ENCODE peak calls at places on chromosomes 13 and 19, in ten cellular contexts. R is OCI-LY7, I is ovary, L is right atrium auricular region, A is mammary epithelial cell, Z is left ventricle myocardium inferior, U is fibroblast of lung, B is coronary artery, V is uterus, K is WERI-Rb-1. Y is an unnamed sample.

GRCh38 chr19:49592486-49593232 is 1.7 kb downstream of the PRR12 start:
- DNase-seq in I (no peak), R (peak), L (no peak), A (peak), Z (no peak), U (no peak), V (no peak), B (no peak), K (no peak), Y (peak)

GRCh38 chr19:43934055-43934984 is 762 bp downstream of the ZNF45 start:
- DNase-seq in L (no peak), K (no peak), A (peak), I (no peak), Z (no peak), U (peak), R (no peak), V (no peak), B (no peak), Y (peak)

GRCh38 chr13:45490068-45490467 is 25.3 kb downstream of the COG3 start:
- DNase-seq in U (no peak), I (no peak), R (peak), V (no peak), L (no peak), Z (no peak), A (no peak), B (no peak), K (no peak), Y (no peak)

GRCh38 chr13:80245162-80245733 is 95.7 kb downstream of the SPRY2 start:
- DNase-seq in L (no peak), I (no peak), A (no peak), R (no peak), Z (no peak), U (no peak), V (no peak), K (no peak), B (no peak), Y (no peak)

GRCh38 chr19:48560095-48560530 is 8.1 kb downstream of the SULT2B1 start:
- DNase-seq in A (no peak), V (no peak), I (no peak), R (peak), L (no peak), K (no peak), B (no peak), Z (no peak), U (no peak), Y (no peak)

GRCh38 chr13:63198076-63198475 is 1782.4 kb upstream of the PCDH20 start:
- DNase-seq in A (no peak), U (peak), B (no peak), I (no peak), V (no peak), K (no peak), Z (no peak), L (no peak), R (no peak), Y (no peak)

GRCh38 chr13:44437356-44438233 is 64.0 kb downstream of the SERP2 start:
- DNase-seq in Z (no peak), L (no peak), K (no peak), R (peak), U (peak), I (no peak), V (no peak), B (no peak), A (peak), Y (no peak)

GRCh38 chr19:46896076-46896794 is 35.4 kb downstream of the ARHGAP35 start:
- DNase-seq in K (peak), B (no peak), U (no peak), Z (no peak), R (peak), I (no peak), A (no peak), V (no peak), L (no peak), Y (no peak)

GRCh38 chr13:112670118-112670517 is 19.7 kb upstream of the ATP11A start:
- DNase-seq in K (no peak), A (no peak), I (no peak), L (no peak), Z (no peak), V (no peak), U (no peak), B (no peak), R (no peak), Y (no peak)

GRCh38 chr13:46572758-46573384 is 19.9 kb downstream of the LRCH1 start:
- DNase-seq in V (no peak), B (no peak), I (no peak), L (no peak), A (no peak), U (no peak), K (peak), R (peak), Z (no peak), Y (no peak)

GRCh38 chr19:48230555-48231129 is 25.1 kb downstream of the CARD8 start:
- DNase-seq in R (no peak), I (no peak), L (no peak), B (no peak), Z (no peak), U (no peak), V (no peak), K (no peak), A (no peak), Y (no peak)

GRCh38 chr19:17285415-17286135 is 3.9 kb downstream of the ANKLE1 start:
- DNase-seq in V (no peak), B (no peak), A (no peak), Z (no peak), L (no peak), U (no peak), R (no peak), I (no peak), K (no peak), Y (no peak)

GRCh38 chr19:55669418-55670279 is 5.4 kb upstream of the EPN1 start:
- DNase-seq in B (no peak), A (no peak), U (no peak), L (no peak), R (no peak), K (no peak), V (no peak), Z (no peak), I (no peak), Y (no peak)

GRCh38 chr13:113456116-113456702 is 2.9 kb upstream of the ADPRHL1 start:
- DNase-seq in A (no peak), V (no peak), U (no peak), R (no peak), K (peak), L (no peak), B (no peak), Z (no peak), I (no peak), Y (no peak)

GRCh38 chr13:24038846-24039330 is 121.6 kb upstream of the SPATA13 start:
- DNase-seq in Z (no peak), V (no peak), U (peak), R (no peak), K (no peak), L (no peak), I (no peak), A (peak), B (no peak), Y (no peak)

GRCh38 chr13:75788494-75788991 is 152.4 kb downstream of the LMO7 start:
- DNase-seq in R (no peak), A (peak), U (peak), K (no peak), I (no peak), Z (no peak), V (no peak), B (no peak), L (no peak), Y (no peak)

GRCh38 chr13:24172071-24172470 is 11.6 kb downstream of the SPATA13 start:
- DNase-seq in A (no peak), V (no peak), R (no peak), Z (no peak), K (no peak), L (no peak), I (no peak), B (no peak), U (no peak), Y (no peak)

GRCh38 chr19:1555802-1556638 is 12.1 kb downstream of the MEX3D start:
- DNase-seq in U (no peak), V (no peak), Z (no peak), L (no peak), K (no peak), R (no peak), B (no peak), A (no peak), I (no peak), Y (no peak)

GRCh38 chr13:46463719-46464118 is 76.7 kb upstream of the RUBCNL start:
- DNase-seq in B (no peak), K (no peak), Z (no peak), U (no peak), V (no peak), I (no peak), A (no peak), L (no peak), R (no peak), Y (no peak)

GRCh38 chr13:93425411-93425810 is 198.8 kb downstream of the GPC6 start:
- DNase-seq in U (no peak), V (no peak), A (no peak), R (no peak), Z (no peak), L (no peak), B (no peak), K (peak), I (no peak), Y (no peak)

GRCh38 chr19:3500429-3501101 is at the start of gene DOHH:
- DNase-seq in K (peak), U (peak), Z (peak), B (peak), I (peak), L (peak), A (peak), V (peak), R (peak), Y (peak)

GRCh38 chr13:59364508-59365187 is 799.1 kb downstream of the DIAPH3 start:
- DNase-seq in I (no peak), L (no peak), V (no peak), Z (no peak), R (no peak), B (no peak), K (no peak), A (no peak), U (no peak), Y (no peak)

GRCh38 chr19:40585677-40586422 is 9.2 kb downstream of the SHKBP1 start:
- DNase-seq in I (no peak), K (no peak), A (peak), B (no peak), L (no peak), Z (no peak), R (no peak), U (peak), V (no peak), Y (no peak)

GRCh38 chr19:57978586-57979289 is 4.4 kb upstream of the C19orf18 start:
- DNase-seq in I (no peak), B (no peak), V (no peak), K (no peak), R (no peak), A (no peak), U (peak), Z (no peak), L (no peak), Y (no peak)

GRCh38 chr19:42345191-42345812 is 19.9 kb downstream of the MEGF8 start:
- DNase-seq in L (no peak), U (no peak), R (no peak), I (no peak), K (no peak), Z (no peak), B (no peak), V (no peak), A (no peak), Y (no peak)

GRCh38 chr13:49353908-49354307 is 90.0 kb downstream of the CAB39L start:
- DNase-seq in L (no peak), Z (no peak), R (no peak), B (no peak), I (no peak), U (no peak), K (no peak), A (no peak), V (no peak), Y (no peak)

GRCh38 chr13:78160793-78161192 is 242.2 kb upstream of the EDNRB start:
- DNase-seq in V (no peak), I (no peak), K (no peak), B (no peak), U (peak), A (peak), Z (no peak), L (no peak), R (no peak), Y (no peak)

GRCh38 chr19:388691-389090 is 20.3 kb downstream of the C2CD4C start:
- DNase-seq in L (no peak), R (no peak), K (no peak), I (no peak), U (no peak), Z (no peak), A (no peak), V (no peak), B (no peak), Y (no peak)

GRCh38 chr13:73622375-73622774 is 511.8 kb downstream of the KLF12 start:
- DNase-seq in L (no peak), I (no peak), Z (no peak), R (no peak), V (no peak), A (no peak), U (no peak), B (no peak), K (no peak), Y (no peak)

GRCh38 chr13:39603424-39603947 is 493 bp upstream of the LHFPL6 start:
- DNase-seq in K (peak), A (no peak), V (peak), R (no peak), L (no peak), Z (no peak), I (peak), U (peak), B (no peak), Y (no peak)

GRCh38 chr19:40219721-40220276 is 1.6 kb upstream of the TTC9B start:
- DNase-seq in L (no peak), U (peak), R (no peak), V (peak), I (no peak), K (no peak), Z (no peak), B (no peak), A (peak), Y (peak)

GRCh38 chr13:24709186-24709913 is 29.1 kb downstream of the ATP12A start:
- DNase-seq in L (no peak), B (no peak), V (no peak), U (no peak), R (no peak), Z (no peak), I (no peak), K (no peak), A (no peak), Y (no peak)

GRCh38 chr13:67390462-67391093 is 160.4 kb upstream of the PCDH9 start:
- DNase-seq in A (no peak), K (no peak), R (no peak), U (peak), I (no peak), Z (no peak), V (no peak), L (no peak), B (no peak), Y (peak)

GRCh38 chr19:12047868-12048267 is 4.9 kb downstream of the ZNF878 start:
- DNase-seq in Z (no peak), L (no peak), V (no peak), K (no peak), B (no peak), U (no peak), I (no peak), A (no peak), R (no peak), Y (no peak)

GRCh38 chr13:78785764-78786163 is 126.8 kb upstream of the OBI1 start:
- DNase-seq in Z (no peak), I (no peak), R (no peak), V (no peak), B (no peak), U (no peak), L (no peak), K (no peak), A (no peak), Y (no peak)

GRCh38 chr19:35105411-35106290 is 10.0 kb upstream of the FXYD3 start:
- DNase-seq in A (no peak), B (no peak), Z (no peak), R (no peak), V (no peak), K (no peak), I (no peak), L (no peak), U (no peak), Y (no peak)

GRCh38 chr13:94993608-94994007 is 281.3 kb upstream of the SOX21 start:
- DNase-seq in R (no peak), K (no peak), I (no peak), Z (no peak), V (no peak), U (peak), A (no peak), L (no peak), B (no peak), Y (no peak)

GRCh38 chr13:24644051-24644450 is 36.2 kb upstream of the ATP12A start:
- DNase-seq in Z (no peak), V (no peak), I (no peak), B (no peak), R (no peak), L (no peak), A (no peak), U (peak), K (no peak), Y (no peak)

GRCh38 chr19:52748336-52748950 is 13.6 kb upstream of the ZNF611 start:
- DNase-seq in U (peak), V (peak), A (peak), L (peak), I (no peak), B (no peak), R (peak), Z (no peak), K (no peak), Y (peak)
- TF ChIP-seq CTCF in U (peak), V (peak), A (peak), L (peak), I (no peak), B (peak), R (peak), Z (peak), K (no peak), Y (no peak)

GRCh38 chr13:37097008-37097579 is 8.4 kb downstream of the CSNK1A1L start:
- DNase-seq in Z (no peak), B (no peak), K (no peak), U (peak), L (no peak), V (no peak), A (no peak), R (no peak), I (no peak), Y (no peak)
- H3K27ac ChIP-seq in Z (no peak), B (no peak), K (no peak), U (no peak), L (no peak), V (no peak), A (no peak), R (no peak), I (no peak), Y (no peak)

DNA sequence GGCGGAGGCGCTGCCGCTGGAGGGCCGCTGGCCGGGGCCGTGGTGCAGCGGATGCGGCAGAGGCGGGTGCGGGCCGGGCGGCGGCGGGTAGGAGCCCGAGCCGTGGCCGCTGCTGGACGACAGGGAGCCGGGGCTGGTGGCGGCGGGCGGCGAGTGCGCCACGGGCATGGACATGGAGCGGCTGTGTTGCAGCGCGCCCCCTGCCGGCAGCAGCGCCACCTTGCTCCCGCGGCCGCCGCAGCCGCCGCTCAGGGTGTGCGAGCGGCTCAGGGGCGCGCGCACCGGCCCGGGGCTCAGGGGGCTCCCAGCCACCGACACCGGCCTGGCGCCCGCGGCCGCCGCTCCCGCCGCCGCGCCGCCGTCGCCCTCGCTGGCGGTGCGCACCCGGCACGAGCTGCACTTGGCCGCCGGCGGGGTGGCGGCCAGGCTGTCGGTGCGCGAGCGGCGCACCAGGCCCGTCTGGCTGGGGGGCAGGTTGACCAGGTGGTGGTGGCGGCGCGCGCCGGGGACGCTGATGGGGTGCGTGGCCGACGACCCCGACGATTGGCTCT is 1.7 kb downstream of the IRS2 start:
- DNase-seq in R (no peak), A (peak), L (no peak), U (peak), B (no peak), I (peak), K (peak), V (peak), Z (peak), Y (no peak)
- TF ChIP-seq CTCF in R (no peak), A (peak), L (peak), U (peak), B (peak), I (peak), K (peak), V (peak), Z (peak), Y (peak)

GRCh38 chr19:8209965-8210659 is 942 bp downstream of the CERS4 start:
- DNase-seq in L (no peak), R (no peak), A (no peak), I (no peak), V (no peak), K (peak), B (no peak), Z (no peak), U (no peak), Y (no peak)
- H3K27ac ChIP-seq in L (peak), R (peak), A (peak), I (no peak), V (peak), K (peak), B (peak), Z (peak), U (no peak), Y (peak)

GRCh38 chr19:13153627-13154240 is 3.5 kb downstream of the IER2 start:
- DNase-seq in I (peak), B (peak), A (no peak), Z (no peak), L (no peak), V (peak), R (peak), K (no peak), U (peak), Y (no peak)
- TF ChIP-seq CTCF in I (no peak), B (no peak), A (peak), Z (peak), L (no peak), V (peak), R (peak), K (no peak), U (no peak), Y (peak)

GRCh38 chr19:15298847-15299567 is 33.3 kb downstream of the BRD4 start:
- DNase-seq in Z (no peak), K (no peak), A (no peak), R (no peak), I (no peak), V (no peak), L (no peak), U (no peak), B (no peak), Y (no peak)
- H3K27ac ChIP-seq in Z (peak), K (no peak), A (peak), R (peak), I (no peak), V (no peak), L (no peak), U (peak), B (no peak), Y (peak)

GRCh38 chr19:45428385-45429231 is 4.9 kb upstream of the ERCC1 start:
- DNase-seq in U (peak), V (peak), A (no peak), R (peak), K (peak), Z (peak), B (peak), L (no peak), I (peak), Y (no peak)
- TF ChIP-seq CTCF in U (peak), V (peak), A (peak), R (peak), K (peak), Z (peak), B (no peak), L (peak), I (no peak), Y (peak)

DNA sequence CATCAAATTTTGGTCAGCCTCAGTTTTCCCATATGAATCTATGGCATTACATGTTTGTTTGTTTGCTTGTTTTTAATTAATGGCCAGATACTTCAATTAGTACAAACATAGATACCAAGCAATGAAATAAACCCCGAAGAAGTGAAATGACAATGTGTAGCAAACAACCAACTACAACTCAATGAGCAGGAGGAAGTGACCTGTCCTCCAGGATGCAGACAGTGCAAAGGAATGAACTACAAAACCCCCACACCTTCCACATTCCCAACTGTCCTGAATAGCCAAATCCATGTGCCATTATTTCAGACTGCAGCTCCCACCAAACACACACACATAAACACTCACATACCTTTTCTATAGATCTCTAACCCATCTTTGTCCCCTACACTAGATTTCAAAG is 45.0 kb upstream of the FAM124A start:
- DNase-seq in I (no peak), V (no peak), U (no peak), Z (no peak), L (no peak), B (no peak), K (no peak), A (no peak), R (no peak), Y (no peak)
- H3K27ac ChIP-seq in I (no peak), V (no peak), U (no peak), Z (no peak), L (no peak), B (no peak), K (no peak), A (no peak), R (no peak), Y (no peak)

Y was measured in RWPE1.